ENCODE peak calls at places on chromosome 3, in eight cellular contexts. F is left ventricle myocardium inferior, V is tibial nerve, H is GM23248, C is heart left ventricle, T is upper lobe of left lung, I is WERI-Rb-1, X is PC-3. G is an unnamed sample. For H3K36me3, the result is how much of the 10 kb centered on the place peaks cover.

GRCh38 chr3:114867359-114867758 is 279.7 kb downstream of the ZBTB20 start:
- DNase-seq in F (no peak), V (no peak), H (no peak), C (no peak), T (no peak), I (no peak), X (no peak), G (no peak)

GRCh38 chr3:134212898-134213665 is 37.6 kb downstream of the RYK start:
- DNase-seq in F (peak), V (peak), H (peak), C (peak), T (no peak), I (peak), X (peak), G (peak)

GRCh38 chr3:101248786-101249185 is 71.6 kb downstream of the IMPG2 start:
- DNase-seq in F (no peak), V (no peak), H (no peak), C (no peak), T (no peak), I (no peak), X (no peak), G (no peak)

GRCh38 chr3:28134198-28134597 is 107.2 kb upstream of the CMC1 start:
- DNase-seq in F (no peak), V (no peak), H (no peak), C (no peak), T (no peak), I (no peak), X (no peak), G (no peak)

GRCh38 chr3:27454914-27455313 is 29.3 kb downstream of the SLC4A7 start:
- DNase-seq in F (no peak), V (no peak), H (peak), C (no peak), T (no peak), I (no peak), X (no peak), G (no peak)

GRCh38 chr3:20914260-20914659 is 728.3 kb upstream of the SGO1 start:
- DNase-seq in F (no peak), V (no peak), H (no peak), C (no peak), T (no peak), I (no peak), X (no peak), G (no peak)

GRCh38 chr3:167728176-167728575 is 6.5 kb downstream of the PDCD10 start:
- DNase-seq in F (no peak), V (no peak), H (peak), C (no peak), T (no peak), I (no peak), X (peak), G (peak)

GRCh38 chr3:76724706-76725105 is 315.2 kb upstream of the ROBO2 start:
- DNase-seq in F (no peak), V (no peak), H (no peak), C (no peak), T (no peak), I (no peak), X (no peak), G (no peak)

GRCh38 chr3:50388021-50388719 is 28.8 kb upstream of the TMEM115 start:
- DNase-seq in F (no peak), V (no peak), H (peak), C (no peak), T (no peak), I (peak), X (no peak), G (no peak)

GRCh38 chr3:99927651-99928390 is 110.2 kb downstream of the CMSS1 start:
- DNase-seq in F (no peak), V (no peak), H (no peak), C (no peak), T (no peak), I (no peak), X (no peak), G (no peak)

GRCh38 chr3:112390783-112391641 is 58.1 kb downstream of the CD200 start:
- DNase-seq in F (no peak), V (no peak), H (peak), C (no peak), T (no peak), I (no peak), X (peak), G (peak)

GRCh38 chr3:38367709-38368108 is 21.1 kb downstream of the XYLB start:
- DNase-seq in F (no peak), V (no peak), H (no peak), C (no peak), T (no peak), I (no peak), X (no peak), G (no peak)

GRCh38 chr3:64067510-64068346 is 44.4 kb upstream of the PSMD6 start:
- DNase-seq in F (peak), V (no peak), H (peak), C (no peak), T (no peak), I (no peak), X (no peak), G (peak)

GRCh38 chr3:159091936-159092335 is 290.1 kb downstream of the MFSD1 start:
- DNase-seq in F (no peak), V (no peak), H (no peak), C (no peak), T (no peak), I (no peak), X (no peak), G (no peak)

GRCh38 chr3:121988146-121988545 is 33.9 kb downstream of the ILDR1 start:
- DNase-seq in F (no peak), V (no peak), H (peak), C (no peak), T (no peak), I (no peak), X (no peak), G (peak)

GRCh38 chr3:45994661-45995369 is 809 bp downstream of the FYCO1 start:
- DNase-seq in F (no peak), V (no peak), H (peak), C (peak), T (no peak), I (peak), X (peak), G (no peak)

GRCh38 chr3:99697250-99697649 is 58.9 kb downstream of the COL8A1 start:
- DNase-seq in F (no peak), V (no peak), H (no peak), C (no peak), T (peak), I (no peak), X (peak), G (no peak)

GRCh38 chr3:67461667-67462142 is 192.7 kb downstream of the SUCLG2 start:
- DNase-seq in F (no peak), V (no peak), H (peak), C (no peak), T (no peak), I (peak), X (peak), G (peak)

GRCh38 chr3:49199244-49199899 is 28.0 kb downstream of the KLHDC8B start:
- DNase-seq in F (peak), V (peak), H (peak), C (peak), T (peak), I (no peak), X (no peak), G (no peak)

GRCh38 chr3:99366663-99367429 is 271.5 kb upstream of the COL8A1 start:
- DNase-seq in F (no peak), V (no peak), H (no peak), C (no peak), T (no peak), I (no peak), X (peak), G (peak)

GRCh38 chr3:126126292-126126691 is 42.4 kb upstream of the SLC41A3 start:
- DNase-seq in F (no peak), V (no peak), H (no peak), C (no peak), T (peak), I (peak), X (no peak), G (no peak)

GRCh38 chr3:37863949-37864822 is 2.5 kb downstream of the CTDSPL start:
- DNase-seq in F (no peak), V (no peak), H (peak), C (no peak), T (no peak), I (no peak), X (peak), G (peak)

GRCh38 chr3:129015388-129016105 is 14.4 kb downstream of the EFCC1 start:
- DNase-seq in F (peak), V (no peak), H (peak), C (peak), T (no peak), I (no peak), X (no peak), G (no peak)

GRCh38 chr3:192339214-192339613 is 388.1 kb downstream of the FGF12 start:
- DNase-seq in F (no peak), V (no peak), H (no peak), C (no peak), T (no peak), I (peak), X (no peak), G (no peak)

GRCh38 chr3:62139957-62140356 is 233.4 kb downstream of the FEZF2 start:
- DNase-seq in F (no peak), V (no peak), H (peak), C (no peak), T (no peak), I (no peak), X (no peak), G (peak)

GRCh38 chr3:111652492-111653180 is 57.5 kb upstream of the ZBED2 start:
- DNase-seq in F (no peak), V (no peak), H (no peak), C (no peak), T (no peak), I (no peak), X (no peak), G (no peak)

GRCh38 chr3:157051625-157052024 is 108.3 kb downstream of the CCNL1 start:
- DNase-seq in F (no peak), V (no peak), H (no peak), C (no peak), T (no peak), I (no peak), X (no peak), G (no peak)

GRCh38 chr3:148998715-148999413 is 7.5 kb downstream of the GYG1 start:
- DNase-seq in F (no peak), V (no peak), H (peak), C (no peak), T (no peak), I (no peak), X (no peak), G (peak)

GRCh38 chr3:141366285-141367037 is 1.8 kb upstream of the ZBTB38 start:
- DNase-seq in F (peak), V (peak), H (peak), C (peak), T (no peak), I (no peak), X (peak), G (peak)

GRCh38 chr3:119428538-119428937 is 34.9 kb downstream of the TMEM39A start:
- DNase-seq in F (no peak), V (no peak), H (no peak), C (no peak), T (no peak), I (peak), X (no peak), G (no peak)

GRCh38 chr3:140636452-140637138 is 41.3 kb upstream of the TRIM42 start:
- DNase-seq in F (no peak), V (no peak), H (peak), C (no peak), T (no peak), I (no peak), X (peak), G (peak)

GRCh38 chr3:178671261-178672191 is 135.3 kb downstream of the KCNMB2 start:
- DNase-seq in F (no peak), V (no peak), H (peak), C (no peak), T (no peak), I (no peak), X (peak), G (peak)

DNA sequence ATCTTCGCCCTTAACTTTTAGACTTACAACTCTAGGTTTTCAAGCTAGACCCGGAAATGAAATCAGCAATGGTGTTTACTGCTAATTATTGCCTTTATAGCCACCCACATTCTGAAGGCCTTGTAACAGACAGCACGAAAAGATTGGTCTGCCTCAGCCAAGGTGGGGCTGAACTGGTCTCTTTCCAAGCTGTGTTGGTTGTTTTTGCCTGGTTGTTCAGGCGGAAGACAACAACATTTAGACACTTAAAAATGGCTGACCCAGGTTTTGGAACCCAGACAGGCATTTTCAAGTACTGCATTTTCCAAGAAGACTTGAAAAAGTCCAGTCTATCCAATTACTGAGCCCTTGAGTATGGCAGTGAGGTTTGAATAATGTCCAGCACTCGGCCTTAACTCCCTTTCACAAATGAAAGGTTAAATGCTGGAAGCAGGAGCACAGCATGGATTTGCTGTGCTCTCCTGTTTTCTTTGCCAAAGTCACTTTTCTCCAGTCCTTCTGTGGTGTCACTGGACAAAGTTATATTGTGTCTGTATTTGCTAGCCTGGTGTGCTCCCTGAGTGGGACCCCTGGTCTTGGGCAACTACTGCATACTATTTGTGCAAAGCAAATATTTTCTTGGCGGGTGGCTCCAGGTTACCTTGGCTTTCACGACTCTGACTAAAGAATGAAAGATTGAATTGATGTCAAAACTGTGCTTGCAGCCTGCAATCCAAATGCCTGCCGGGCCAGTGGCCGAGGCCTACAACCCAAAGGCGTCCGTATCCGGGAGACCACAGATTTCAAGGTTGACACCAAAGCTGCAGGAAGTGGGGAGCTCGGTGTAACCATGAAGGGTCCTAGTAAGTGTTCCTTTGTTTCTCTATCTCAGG is 93.5 kb downstream of the FLNB start:
- DNase-seq in F (no peak), V (no peak), H (no peak), C (no peak), T (no peak), I (no peak), X (no peak), G (no peak)
- H3K36me3 ChIP-seq in F (half or more), V (under half), H (half or more), C (under half), T (half or more), I (under half), X (half or more), G (under half)

GRCh38 chr3:16329036-16329791 is 64.2 kb downstream of the OXNAD1 start:
- DNase-seq in F (no peak), V (no peak), H (no peak), C (no peak), T (no peak), I (no peak), X (no peak), G (no peak)

GRCh38 chr3:16325850-16326249 is 60.8 kb downstream of the OXNAD1 start:
- DNase-seq in F (no peak), V (no peak), H (no peak), C (no peak), T (no peak), I (no peak), X (no peak), G (no peak)

GRCh38 chr3:16329792-16330061 is 64.7 kb downstream of the OXNAD1 start:
- DNase-seq in F (no peak), V (no peak), H (no peak), C (no peak), T (no peak), I (no peak), X (no peak), G (no peak)

GRCh38 chr3:16328124-16328523 is 63.1 kb downstream of the OXNAD1 start:
- DNase-seq in F (no peak), V (no peak), H (no peak), C (no peak), T (no peak), I (no peak), X (no peak), G (no peak)

GRCh38 chr3:16326724-16327349 is 61.8 kb downstream of the OXNAD1 start:
- DNase-seq in F (no peak), V (no peak), H (no peak), C (no peak), T (no peak), I (no peak), X (no peak), G (peak)
- H3K36me3 ChIP-seq in F (half or more), V (under half), H (under half), C (under half), T (under half), I (under half), X (under half), G (under half)

GRCh38 chr3:69016102-69016501 is 2.6 kb upstream of the EOGT start:
- DNase-seq in F (no peak), V (no peak), H (no peak), C (no peak), T (no peak), I (no peak), X (no peak), G (no peak)

GRCh38 chr3:69016901-69017300 is 3.4 kb upstream of the EOGT start:
- DNase-seq in F (no peak), V (no peak), H (no peak), C (no peak), T (no peak), I (no peak), X (no peak), G (no peak)

GRCh38 chr3:69020424-69020823 is 6.9 kb upstream of the EOGT start:
- DNase-seq in F (no peak), V (no peak), H (peak), C (no peak), T (no peak), I (no peak), X (peak), G (peak)

GRCh38 chr3:69020857-69021256 is 7.4 kb upstream of the EOGT start:
- DNase-seq in F (no peak), V (no peak), H (no peak), C (no peak), T (no peak), I (no peak), X (no peak), G (no peak)
- H3K36me3 ChIP-seq in F (half or more), V (under half), H (half or more), C (under half), T (half or more), I (under half), X (under half), G (under half)

GRCh38 chr3:184598220-184598927 is 36.8 kb downstream of the EPHB3 start:
- DNase-seq in F (no peak), V (no peak), H (no peak), C (no peak), T (no peak), I (no peak), X (no peak), G (no peak)
- H3K36me3 ChIP-seq in F (under half), V (under half), H (under half), C (under half), T (under half), I (under half), X (under half), G (under half)

G was measured in bronchial epithelial cell.